ENCODE peak calls at places on chromosomes 2 and 18, in nine cellular contexts. One of them, this sample, is unnamed.

GRCh38 chr18:39951321-39951720 is 2003.7 kb upstream of the PIK3C3 start:
- DNase-seq in pancreas: no peak
- DNase-seq in AG10803: peak
- DNase-seq in fibroblast of mammary gland: peak
- DNase-seq in right atrium auricular region: no peak
- DNase-seq in testis: no peak
- DNase-seq in cardiac muscle cell: no peak
- DNase-seq in tibial artery: no peak
- DNase-seq in ascending aorta: no peak
- DNase-seq in this sample: no peak

GRCh38 chr18:78849046-78849445 is 130.6 kb upstream of the SALL3 start:
- DNase-seq in fibroblast of mammary gland: no peak
- DNase-seq in pancreas: no peak
- DNase-seq in right atrium auricular region: no peak
- DNase-seq in cardiac muscle cell: no peak
- DNase-seq in AG10803: no peak
- DNase-seq in ascending aorta: no peak
- DNase-seq in testis: no peak
- DNase-seq in tibial artery: no peak
- DNase-seq in this sample: no peak

GRCh38 chr2:231123362-231123898 is 1.4 kb downstream of the HTR2B start:
- DNase-seq in ascending aorta: no peak
- DNase-seq in right atrium auricular region: no peak
- DNase-seq in pancreas: no peak
- DNase-seq in fibroblast of mammary gland: peak
- DNase-seq in cardiac muscle cell: peak
- DNase-seq in AG10803: peak
- DNase-seq in tibial artery: no peak
- DNase-seq in testis: no peak
- DNase-seq in this sample: peak

GRCh38 chr2:241874277-241874925 is 4.9 kb downstream of the RTP5 start:
- DNase-seq in testis: no peak
- DNase-seq in fibroblast of mammary gland: no peak
- DNase-seq in ascending aorta: no peak
- DNase-seq in AG10803: no peak
- DNase-seq in right atrium auricular region: no peak
- DNase-seq in cardiac muscle cell: no peak
- DNase-seq in pancreas: peak
- DNase-seq in tibial artery: no peak
- DNase-seq in this sample: no peak

GRCh38 chr18:46067431-46068007 is 4.5 kb downstream of the PSTPIP2 start:
- DNase-seq in cardiac muscle cell: peak
- DNase-seq in ascending aorta: no peak
- DNase-seq in tibial artery: no peak
- DNase-seq in fibroblast of mammary gland: peak
- DNase-seq in right atrium auricular region: no peak
- DNase-seq in AG10803: no peak
- DNase-seq in pancreas: no peak
- DNase-seq in testis: no peak
- DNase-seq in this sample: no peak

GRCh38 chr18:21179590-21180220 is 62.3 kb upstream of the GREB1L start:
- DNase-seq in testis: peak
- DNase-seq in ascending aorta: peak
- DNase-seq in right atrium auricular region: no peak
- DNase-seq in tibial artery: peak
- DNase-seq in cardiac muscle cell: peak
- DNase-seq in pancreas: no peak
- DNase-seq in AG10803: peak
- DNase-seq in fibroblast of mammary gland: peak
- DNase-seq in this sample: peak

GRCh38 chr2:26579025-26579722 is 62.0 kb downstream of the CIB4 start:
- DNase-seq in AG10803: no peak
- DNase-seq in cardiac muscle cell: no peak
- DNase-seq in tibial artery: no peak
- DNase-seq in right atrium auricular region: no peak
- DNase-seq in ascending aorta: no peak
- DNase-seq in fibroblast of mammary gland: no peak
- DNase-seq in testis: no peak
- DNase-seq in pancreas: no peak
- DNase-seq in this sample: no peak

GRCh38 chr18:10101293-10101701 is 187.5 kb downstream of the VAPA start:
- DNase-seq in tibial artery: peak
- DNase-seq in testis: peak
- DNase-seq in pancreas: no peak
- DNase-seq in AG10803: peak
- DNase-seq in cardiac muscle cell: peak
- DNase-seq in ascending aorta: peak
- DNase-seq in right atrium auricular region: no peak
- DNase-seq in fibroblast of mammary gland: peak
- DNase-seq in this sample: peak

GRCh38 chr2:109402180-109402579 is 211.6 kb downstream of the SEPTIN10 start:
- DNase-seq in cardiac muscle cell: no peak
- DNase-seq in ascending aorta: no peak
- DNase-seq in AG10803: no peak
- DNase-seq in right atrium auricular region: no peak
- DNase-seq in fibroblast of mammary gland: no peak
- DNase-seq in pancreas: no peak
- DNase-seq in tibial artery: no peak
- DNase-seq in testis: no peak
- DNase-seq in this sample: no peak

GRCh38 chr2:99430614-99431258 is 59.1 kb downstream of the REV1 start:
- DNase-seq in ascending aorta: no peak
- DNase-seq in AG10803: peak
- DNase-seq in tibial artery: no peak
- DNase-seq in testis: no peak
- DNase-seq in pancreas: no peak
- DNase-seq in right atrium auricular region: no peak
- DNase-seq in fibroblast of mammary gland: peak
- DNase-seq in cardiac muscle cell: peak
- DNase-seq in this sample: no peak

GRCh38 chr2:190718652-190719526 is 70.0 kb downstream of the NAB1 start:
- DNase-seq in pancreas: no peak
- DNase-seq in ascending aorta: no peak
- DNase-seq in AG10803: peak
- DNase-seq in right atrium auricular region: peak
- DNase-seq in tibial artery: no peak
- DNase-seq in testis: no peak
- DNase-seq in fibroblast of mammary gland: peak
- DNase-seq in cardiac muscle cell: peak
- DNase-seq in this sample: peak

GRCh38 chr2:8681786-8682692 is at the start of gene ID2:
- DNase-seq in AG10803: peak
- DNase-seq in ascending aorta: peak
- DNase-seq in fibroblast of mammary gland: peak
- DNase-seq in cardiac muscle cell: peak
- DNase-seq in pancreas: peak
- DNase-seq in testis: peak
- DNase-seq in tibial artery: peak
- DNase-seq in right atrium auricular region: peak
- DNase-seq in this sample: peak

GRCh38 chr2:30883184-30883583 is 75.9 kb upstream of the CAPN13 start:
- DNase-seq in ascending aorta: no peak
- DNase-seq in AG10803: no peak
- DNase-seq in tibial artery: no peak
- DNase-seq in cardiac muscle cell: no peak
- DNase-seq in pancreas: no peak
- DNase-seq in fibroblast of mammary gland: no peak
- DNase-seq in testis: no peak
- DNase-seq in right atrium auricular region: no peak
- DNase-seq in this sample: no peak

GRCh38 chr2:78999410-78999809 is 26.1 kb upstream of the REG3G start:
- DNase-seq in tibial artery: no peak
- DNase-seq in ascending aorta: no peak
- DNase-seq in pancreas: no peak
- DNase-seq in AG10803: no peak
- DNase-seq in testis: no peak
- DNase-seq in right atrium auricular region: no peak
- DNase-seq in fibroblast of mammary gland: peak
- DNase-seq in cardiac muscle cell: peak
- DNase-seq in this sample: no peak

GRCh38 chr2:166239548-166239947 is 111.7 kb upstream of the SCN1A start:
- DNase-seq in right atrium auricular region: no peak
- DNase-seq in tibial artery: no peak
- DNase-seq in pancreas: no peak
- DNase-seq in testis: no peak
- DNase-seq in ascending aorta: no peak
- DNase-seq in fibroblast of mammary gland: peak
- DNase-seq in AG10803: peak
- DNase-seq in cardiac muscle cell: peak
- DNase-seq in this sample: peak

DNA sequence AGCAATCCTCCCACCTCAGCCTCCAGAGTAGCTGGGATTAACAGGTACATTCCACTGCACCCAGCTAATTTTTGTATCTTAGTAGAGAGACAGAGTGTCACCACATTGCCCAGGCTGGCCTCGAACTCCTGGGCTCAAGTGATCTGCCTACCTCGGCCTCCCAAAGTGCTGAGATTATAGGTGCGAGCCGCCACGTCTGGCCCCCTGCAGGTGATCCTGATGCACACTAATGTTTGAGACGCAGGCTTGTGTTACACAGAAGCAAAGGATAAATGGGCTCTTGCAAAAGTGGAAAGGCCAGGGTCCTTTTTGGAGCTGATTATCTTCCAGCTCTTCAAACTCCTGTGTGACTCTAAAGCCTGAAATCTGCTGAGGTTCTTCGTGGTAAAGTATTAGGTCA is 84.2 kb downstream of the TGFA start:
- DNase-seq in AG10803: no peak
- DNase-seq in testis: no peak
- DNase-seq in right atrium auricular region: no peak
- DNase-seq in cardiac muscle cell: no peak
- DNase-seq in pancreas: no peak
- DNase-seq in tibial artery: no peak
- DNase-seq in ascending aorta: no peak
- DNase-seq in fibroblast of mammary gland: no peak
- DNase-seq in this sample: no peak
- TF ChIP-seq CTCF in AG10803: no peak
- TF ChIP-seq CTCF in testis: no peak
- TF ChIP-seq CTCF in right atrium auricular region: no peak
- TF ChIP-seq CTCF in cardiac muscle cell: no peak
- TF ChIP-seq CTCF in pancreas: no peak
- TF ChIP-seq CTCF in tibial artery: no peak
- TF ChIP-seq CTCF in ascending aorta: no peak
- TF ChIP-seq CTCF in fibroblast of mammary gland: no peak
- TF ChIP-seq CTCF in this sample: peak

GRCh38 chr2:119680457-119681195 is 1.6 kb downstream of the TMEM177 start:
- DNase-seq in tibial artery: no peak
- DNase-seq in ascending aorta: no peak
- DNase-seq in testis: no peak
- DNase-seq in right atrium auricular region: no peak
- DNase-seq in pancreas: no peak
- DNase-seq in cardiac muscle cell: no peak
- DNase-seq in AG10803: no peak
- DNase-seq in fibroblast of mammary gland: no peak
- DNase-seq in this sample: no peak
- H3K4me3 ChIP-seq in tibial artery: no peak
- H3K4me3 ChIP-seq in ascending aorta: no peak
- H3K4me3 ChIP-seq in testis: no peak
- H3K4me3 ChIP-seq in right atrium auricular region: no peak
- H3K4me3 ChIP-seq in pancreas: no peak
- H3K4me3 ChIP-seq in cardiac muscle cell: no peak
- H3K4me3 ChIP-seq in AG10803: no peak
- H3K4me3 ChIP-seq in fibroblast of mammary gland: no peak
- H3K4me3 ChIP-seq in this sample: no peak

GRCh38 chr2:85838181-85838580 is 50.6 kb downstream of the ST3GAL5 start:
- DNase-seq in pancreas: no peak
- DNase-seq in right atrium auricular region: no peak
- DNase-seq in ascending aorta: no peak
- DNase-seq in fibroblast of mammary gland: peak
- DNase-seq in testis: no peak
- DNase-seq in tibial artery: no peak
- DNase-seq in AG10803: no peak
- DNase-seq in cardiac muscle cell: no peak
- DNase-seq in this sample: no peak
- TF ChIP-seq CTCF in pancreas: no peak
- TF ChIP-seq CTCF in right atrium auricular region: no peak
- TF ChIP-seq CTCF in ascending aorta: no peak
- TF ChIP-seq CTCF in fibroblast of mammary gland: no peak
- TF ChIP-seq CTCF in testis: no peak
- TF ChIP-seq CTCF in tibial artery: no peak
- TF ChIP-seq CTCF in AG10803: no peak
- TF ChIP-seq CTCF in cardiac muscle cell: no peak
- TF ChIP-seq CTCF in this sample: no peak

GRCh38 chr2:201256001-201256544 is 4.3 kb upstream of the CASP8 start:
- DNase-seq in testis: no peak
- DNase-seq in AG10803: no peak
- DNase-seq in pancreas: no peak
- DNase-seq in ascending aorta: no peak
- DNase-seq in tibial artery: no peak
- DNase-seq in cardiac muscle cell: no peak
- DNase-seq in right atrium auricular region: no peak
- DNase-seq in fibroblast of mammary gland: no peak
- DNase-seq in this sample: no peak

GRCh38 chr2:201257941-201258665 is 2.2 kb upstream of the CASP8 start:
- DNase-seq in right atrium auricular region: peak
- DNase-seq in tibial artery: peak
- DNase-seq in ascending aorta: peak
- DNase-seq in fibroblast of mammary gland: peak
- DNase-seq in cardiac muscle cell: peak
- DNase-seq in pancreas: peak
- DNase-seq in testis: peak
- DNase-seq in AG10803: peak
- DNase-seq in this sample: peak

GRCh38 chr2:201258666-201258999 is 1.7 kb upstream of the CASP8 start:
- DNase-seq in AG10803: no peak
- DNase-seq in pancreas: no peak
- DNase-seq in cardiac muscle cell: no peak
- DNase-seq in fibroblast of mammary gland: no peak
- DNase-seq in right atrium auricular region: no peak
- DNase-seq in ascending aorta: no peak
- DNase-seq in tibial artery: no peak
- DNase-seq in testis: no peak
- DNase-seq in this sample: no peak

GRCh38 chr2:201259216-201259615 is 1.1 kb upstream of the CASP8 start:
- DNase-seq in tibial artery: no peak
- DNase-seq in right atrium auricular region: no peak
- DNase-seq in testis: no peak
- DNase-seq in AG10803: no peak
- DNase-seq in pancreas: no peak
- DNase-seq in ascending aorta: no peak
- DNase-seq in cardiac muscle cell: peak
- DNase-seq in fibroblast of mammary gland: no peak
- DNase-seq in this sample: no peak

DNA sequence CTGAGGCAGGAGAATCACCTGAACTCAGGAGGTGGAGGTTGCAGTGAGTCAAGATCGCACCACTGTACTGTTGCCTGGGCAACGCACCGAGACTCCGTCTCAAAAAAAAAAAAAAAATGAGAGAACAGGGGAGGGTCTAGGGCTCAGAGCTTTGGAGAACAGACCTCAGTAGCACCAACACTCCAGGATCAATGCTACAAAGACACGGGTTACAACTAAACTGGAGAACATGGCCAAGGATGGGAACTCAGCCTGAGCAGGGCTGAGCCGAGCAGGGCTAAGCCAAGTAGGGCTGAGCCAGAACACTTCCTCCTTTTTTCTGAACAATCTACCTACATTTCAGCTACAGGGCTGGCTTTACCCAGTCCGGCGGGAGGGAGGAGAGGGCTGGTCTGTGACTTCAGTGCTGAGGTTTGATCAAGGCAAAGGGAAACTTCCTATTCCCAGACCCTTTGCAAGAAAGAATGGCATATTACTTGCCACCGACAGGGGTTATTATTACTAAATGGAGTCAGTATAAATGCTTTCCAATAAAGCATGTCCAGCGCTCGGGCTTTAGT is 2.9 kb upstream of the CASP8 start:
- DNase-seq in testis: no peak
- DNase-seq in cardiac muscle cell: no peak
- DNase-seq in fibroblast of mammary gland: no peak
- DNase-seq in right atrium auricular region: no peak
- DNase-seq in ascending aorta: peak
- DNase-seq in AG10803: no peak
- DNase-seq in tibial artery: peak
- DNase-seq in pancreas: peak
- DNase-seq in this sample: no peak
- H3K4me3 ChIP-seq in testis: peak
- H3K4me3 ChIP-seq in cardiac muscle cell: no peak
- H3K4me3 ChIP-seq in fibroblast of mammary gland: peak
- H3K4me3 ChIP-seq in right atrium auricular region: peak
- H3K4me3 ChIP-seq in ascending aorta: peak
- H3K4me3 ChIP-seq in AG10803: peak
- H3K4me3 ChIP-seq in tibial artery: peak
- H3K4me3 ChIP-seq in pancreas: peak
- H3K4me3 ChIP-seq in this sample: peak